ENCODE peak calls at places on chromosomes 5 and 9, in six cellular contexts. M, A, L, J, P and X are unnamed samples.

GRCh38 chr5:7976411-7977190 is 107.7 kb downstream of the MTRR start:
- DNase-seq in M (no peak), A (no peak), L (no peak), J (no peak), P (no peak), X (no peak)

GRCh38 chr9:76366275-76366674 is 28.0 kb downstream of the RFK start:
- DNase-seq in M (no peak), A (no peak), L (no peak), J (no peak), P (no peak), X (no peak)

GRCh38 chr9:85483214-85483613 is 258.5 kb downstream of the AGTPBP1 start:
- DNase-seq in M (no peak), A (no peak), L (no peak), J (no peak), P (no peak), X (no peak)

GRCh38 chr5:172834570-172835245 is 657 bp downstream of the ERGIC1 start:
- DNase-seq in M (peak), A (no peak), L (no peak), J (peak), P (peak), X (peak)

GRCh38 chr5:76582252-76583162 is 40.7 kb downstream of the F2RL2 start:
- DNase-seq in M (peak), A (no peak), L (no peak), J (no peak), P (no peak), X (no peak)

GRCh38 chr5:67010684-67011409 is 185.8 kb downstream of the CD180 start:
- DNase-seq in M (peak), A (no peak), L (peak), J (no peak), P (no peak), X (no peak)

GRCh38 chr5:135398855-135399837 is at the start of gene MACROH2A1:
- DNase-seq in M (peak), A (peak), L (no peak), J (peak), P (peak), X (peak)

GRCh38 chr5:38032149-38032548 is 192.3 kb upstream of the GDNF start:
- DNase-seq in M (no peak), A (no peak), L (no peak), J (no peak), P (no peak), X (no peak)

GRCh38 chr9:101028346-101029299 is at the start of gene PLPPR1:
- DNase-seq in M (peak), A (no peak), L (no peak), J (peak), P (peak), X (peak)

GRCh38 chr5:43773032-43773830 is 170.3 kb downstream of the NNT start:
- DNase-seq in M (peak), A (no peak), L (no peak), J (no peak), P (peak), X (no peak)

GRCh38 chr5:127872494-127872893 is 169.3 kb downstream of the CCDC192 start:
- DNase-seq in M (peak), A (no peak), L (no peak), J (no peak), P (no peak), X (no peak)

GRCh38 chr5:147188200-147189108 is 46.4 kb upstream of the STK32A start:
- DNase-seq in M (peak), A (no peak), L (peak), J (peak), P (peak), X (peak)

GRCh38 chr5:139658501-139658927 is 10.4 kb downstream of the CXXC5 start:
- DNase-seq in M (no peak), A (no peak), L (no peak), J (no peak), P (no peak), X (no peak)

GRCh38 chr9:132546148-132547051 is 36.0 kb upstream of the BARHL1 start:
- DNase-seq in M (peak), A (no peak), L (no peak), J (peak), P (peak), X (peak)

GRCh38 chr5:139795074-139796001 is at the start of gene PSD2:
- DNase-seq in M (no peak), A (no peak), L (no peak), J (no peak), P (no peak), X (no peak)

GRCh38 chr9:120482424-120483186 is 97.4 kb downstream of the CDK5RAP2 start:
- DNase-seq in M (no peak), A (no peak), L (no peak), J (no peak), P (no peak), X (no peak)

GRCh38 chr5:148635321-148636083 is 18.8 kb downstream of the HTR4 start:
- DNase-seq in M (no peak), A (no peak), L (no peak), J (no peak), P (no peak), X (no peak)

GRCh38 chr5:53250151-53250550 is 140.6 kb upstream of the MOCS2 start:
- DNase-seq in M (no peak), A (no peak), L (no peak), J (no peak), P (no peak), X (no peak)

DNA sequence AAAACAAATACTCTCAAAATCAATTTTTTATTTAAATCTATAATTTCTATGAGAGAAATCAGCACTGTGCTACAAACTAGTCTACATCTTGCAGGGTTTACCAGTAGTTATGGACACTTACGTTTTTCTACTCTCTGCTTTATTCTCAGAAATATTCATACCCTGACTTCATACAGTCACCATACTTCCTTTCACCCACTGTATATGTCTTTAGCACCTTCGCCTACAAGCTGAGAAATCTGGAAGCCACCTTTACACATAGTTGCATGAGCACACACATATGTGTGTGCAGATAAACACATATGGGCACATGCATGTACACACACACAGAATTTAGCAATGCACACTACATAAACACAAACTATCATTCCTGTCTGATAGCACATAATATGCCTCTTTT is 177.0 kb downstream of the ST8SIA4 start:
- DNase-seq in M (no peak), A (no peak), L (no peak), J (no peak), P (no peak), X (no peak)
- TF ChIP-seq CTCF in M (no peak), A (no peak), L (no peak), J (no peak), P (no peak), X (no peak)

GRCh38 chr9:90835206-90835605 is 33.6 kb downstream of the SYK start:
- DNase-seq in M (no peak), A (no peak), L (no peak), J (no peak), P (no peak), X (no peak)

GRCh38 chr9:90839183-90839582 is 37.6 kb downstream of the SYK start:
- DNase-seq in M (no peak), A (no peak), L (no peak), J (no peak), P (no peak), X (no peak)

GRCh38 chr9:90836396-90837080 is 34.9 kb downstream of the SYK start:
- DNase-seq in M (no peak), A (no peak), L (no peak), J (no peak), P (peak), X (no peak)

GRCh38 chr9:90838761-90839160 is 37.1 kb downstream of the SYK start:
- DNase-seq in M (no peak), A (no peak), L (no peak), J (no peak), P (no peak), X (no peak)

GRCh38 chr9:90838098-90838497 is 36.5 kb downstream of the SYK start:
- DNase-seq in M (no peak), A (no peak), L (no peak), J (no peak), P (no peak), X (no peak)
- TF ChIP-seq CTCF in M (no peak), A (no peak), L (no peak), J (peak), P (no peak), X (peak)

DNA sequence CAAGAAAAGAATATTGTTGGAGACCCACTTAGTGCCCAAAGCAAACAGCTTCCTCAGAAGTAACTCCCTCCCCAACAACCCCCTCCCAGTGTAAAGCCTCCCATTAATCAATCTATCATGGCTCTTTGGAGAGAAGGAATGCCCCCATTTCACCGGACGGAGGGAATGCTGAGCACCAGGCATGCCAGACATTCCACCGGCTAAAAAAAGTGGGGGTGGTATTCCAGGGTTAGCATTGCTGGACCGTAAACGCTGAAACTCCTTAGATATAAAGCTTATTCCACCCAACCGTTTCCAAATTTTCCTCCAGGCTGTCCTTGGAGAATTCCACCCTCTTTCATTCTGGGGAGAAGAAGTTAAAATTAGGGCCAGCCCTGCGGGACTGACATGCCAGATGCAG is 363 bp upstream of the MAMDC2 start:
- DNase-seq in M (no peak), A (no peak), L (no peak), J (no peak), P (no peak), X (no peak)
- TF ChIP-seq CTCF in M (no peak), A (no peak), L (no peak), J (no peak), P (no peak), X (no peak)

DNA sequence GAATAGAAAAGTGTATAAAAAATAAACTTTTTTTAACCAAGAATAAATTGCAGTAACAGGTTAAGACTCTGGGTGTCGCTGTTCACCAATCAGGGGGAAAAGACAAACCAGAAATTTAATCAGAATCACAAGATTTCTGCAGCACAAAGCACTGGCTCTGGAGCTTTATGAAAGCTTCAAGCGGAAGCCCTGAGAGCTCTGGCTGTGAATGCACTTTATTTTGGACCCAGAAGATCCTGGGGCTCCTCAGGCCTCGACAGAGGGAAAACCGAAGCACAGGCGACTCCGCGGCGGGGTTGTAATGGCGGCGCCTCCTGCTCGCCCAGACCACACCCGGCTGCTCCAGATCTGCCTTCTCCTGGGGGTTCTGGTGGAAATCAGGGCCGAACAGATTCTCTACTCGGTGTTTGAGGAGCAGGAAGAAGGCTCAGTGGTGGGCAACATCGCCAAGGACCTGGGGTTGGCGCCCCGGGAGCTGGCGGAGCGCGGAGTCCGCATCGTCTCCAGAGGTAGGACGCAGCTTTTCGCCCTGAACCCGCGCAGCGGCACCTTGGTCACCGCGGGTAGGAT is at the start of gene PCDHGA4:
- DNase-seq in M (peak), A (no peak), L (no peak), J (no peak), P (peak), X (no peak)
- TF ChIP-seq CTCF in M (peak), A (peak), L (peak), J (peak), P (peak), X (peak)

GRCh38 chr5:100505984-100506670 is 29.0 kb upstream of the FAM174A start:
- DNase-seq in M (peak), A (no peak), L (peak), J (no peak), P (peak), X (no peak)
- TF ChIP-seq CTCF in M (peak), A (no peak), L (no peak), J (no peak), P (no peak), X (no peak)

GRCh38 chr9:136856078-136856474 is 3.9 kb downstream of the MAMDC4 start:
- DNase-seq in M (no peak), A (no peak), L (no peak), J (no peak), P (no peak), X (no peak)

GRCh38 chr9:136857606-136858412 is 5.7 kb downstream of the MAMDC4 start:
- DNase-seq in M (no peak), A (no peak), L (no peak), J (no peak), P (no peak), X (peak)

GRCh38 chr9:136857166-136857565 is 5.0 kb downstream of the MAMDC4 start:
- DNase-seq in M (no peak), A (no peak), L (no peak), J (no peak), P (no peak), X (no peak)

GRCh38 chr9:136855461-136856077 is 3.4 kb downstream of the MAMDC4 start:
- DNase-seq in M (no peak), A (no peak), L (no peak), J (no peak), P (no peak), X (no peak)

GRCh38 chr9:136856541-136857141 is 4.5 kb downstream of the MAMDC4 start:
- DNase-seq in M (no peak), A (no peak), L (no peak), J (no peak), P (no peak), X (peak)
- TF ChIP-seq CTCF in M (no peak), A (no peak), L (no peak), J (peak), P (peak), X (no peak)

DNA sequence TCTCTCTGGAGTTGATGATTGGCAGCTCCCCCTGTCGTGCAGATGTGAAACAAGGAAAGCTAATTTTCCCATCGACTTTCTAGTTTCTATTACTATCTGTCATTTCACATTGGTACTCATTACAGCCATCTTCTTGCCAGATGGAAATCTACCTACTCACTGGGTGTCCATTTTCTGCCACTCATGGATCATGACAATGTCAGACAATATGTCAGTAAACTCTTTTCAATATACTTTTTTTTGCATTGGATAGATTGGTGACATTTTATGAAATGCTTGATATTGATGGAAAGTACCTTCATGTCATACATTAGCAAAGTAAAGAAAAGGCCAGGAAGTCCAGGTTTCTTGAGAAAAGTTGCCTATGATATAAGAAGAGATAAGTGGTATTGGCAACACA is 223.4 kb downstream of the KCTD16 start:
- DNase-seq in M (no peak), A (no peak), L (no peak), J (no peak), P (no peak), X (no peak)
- TF ChIP-seq CTCF in M (no peak), A (no peak), L (no peak), J (no peak), P (no peak), X (no peak)

GRCh38 chr5:116947691-116948528 is 373.3 kb upstream of the SEMA6A start:
- DNase-seq in M (peak), A (no peak), L (no peak), J (peak), P (peak), X (no peak)
- TF ChIP-seq CTCF in M (peak), A (peak), L (peak), J (peak), P (peak), X (peak)

DNA sequence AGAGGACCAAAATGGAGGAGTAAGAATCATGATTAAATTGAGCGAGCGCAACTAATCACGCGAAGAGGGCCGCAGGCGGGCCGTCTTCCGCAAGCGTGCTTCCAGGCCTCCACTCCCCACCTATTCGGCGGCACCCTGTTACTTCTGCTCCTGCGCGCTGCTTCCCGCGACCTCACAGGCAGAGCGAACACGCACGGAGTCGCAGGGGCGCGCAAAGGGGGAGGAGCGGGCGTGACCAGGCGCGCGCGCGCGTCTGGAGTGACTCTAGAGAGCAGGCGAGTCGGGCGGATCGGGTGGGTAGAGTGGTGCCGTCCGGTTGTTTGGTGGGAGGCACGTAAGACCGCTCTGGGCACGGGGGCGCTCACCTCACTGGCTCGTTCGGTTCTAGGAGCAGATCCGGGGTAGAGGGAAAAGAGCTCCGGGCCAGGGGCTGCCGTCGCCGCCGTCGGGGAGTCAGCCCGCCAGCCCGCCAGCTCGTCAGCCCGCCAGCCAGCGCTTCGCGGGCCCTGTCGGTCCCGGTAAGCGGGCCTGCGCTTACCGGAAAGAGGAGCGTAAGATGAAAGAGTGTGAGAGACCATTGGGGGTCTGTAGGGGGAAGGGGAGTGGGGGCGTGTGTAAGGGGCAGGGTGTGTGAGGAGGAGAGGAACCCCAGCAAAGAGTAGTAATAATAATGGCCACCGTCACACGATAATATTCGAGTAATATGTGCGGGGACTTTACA is at the start of gene CNOT8:
- DNase-seq in M (peak), A (peak), L (peak), J (peak), P (peak), X (peak)
- TF ChIP-seq CTCF in M (no peak), A (peak), L (no peak), J (no peak), P (no peak), X (no peak)